ENCODE peak calls at places on chromosomes 12 and 14, in six cellular contexts. One of them, this sample, is unnamed.
A peak's percentile ranks its signal among the peaks of the same experiment; 100 is the strongest.

GRCh38 chr14:33568935-33569579 is 381.8 kb downstream of the EGLN3 start:
- DNase-seq in hepatocyte: no peak
- DNase-seq in PC-3: peak; percentile 56
- DNase-seq in PC-9: no peak
- DNase-seq in GM23248: peak; percentile 18
- DNase-seq in GM23338: no peak
- DNase-seq in this sample: peak; percentile 48

GRCh38 chr12:59736786-59737185 is 141.0 kb downstream of the SLC16A7 start:
- DNase-seq in PC-3: peak; percentile 81
- DNase-seq in hepatocyte: peak; percentile 35
- DNase-seq in GM23338: no peak
- DNase-seq in GM23248: peak; percentile 90
- DNase-seq in PC-9: peak; percentile 19
- DNase-seq in this sample: no peak

GRCh38 chr14:91545946-91546716 is 36.0 kb upstream of the PPP4R3A start:
- DNase-seq in GM23248: no peak
- DNase-seq in hepatocyte: no peak
- DNase-seq in PC-3: peak; percentile 69
- DNase-seq in GM23338: peak; percentile 5
- DNase-seq in PC-9: no peak
- DNase-seq in this sample: no peak

GRCh38 chr12:52119398-52120254 is 40.1 kb downstream of the SMIM41 start:
- DNase-seq in PC-3: peak; percentile 67
- DNase-seq in GM23338: peak; percentile 95
- DNase-seq in hepatocyte: peak; percentile 83
- DNase-seq in PC-9: peak; percentile 29
- DNase-seq in GM23248: peak; percentile 40
- DNase-seq in this sample: peak; percentile 93

GRCh38 chr14:102351023-102351422 is 11.7 kb downstream of the CINP start:
- DNase-seq in PC-3: no peak
- DNase-seq in PC-9: no peak
- DNase-seq in GM23338: no peak
- DNase-seq in hepatocyte: no peak
- DNase-seq in GM23248: no peak
- DNase-seq in this sample: no peak

GRCh38 chr12:60535363-60535762 is 939.5 kb downstream of the SLC16A7 start:
- DNase-seq in GM23248: peak; percentile 11
- DNase-seq in hepatocyte: no peak
- DNase-seq in PC-9: no peak
- DNase-seq in GM23338: no peak
- DNase-seq in PC-3: no peak
- DNase-seq in this sample: no peak

GRCh38 chr12:108613548-108613947 is 15.7 kb upstream of the TMEM119 start:
- DNase-seq in GM23338: no peak
- DNase-seq in hepatocyte: no peak
- DNase-seq in PC-3: no peak
- DNase-seq in GM23248: no peak
- DNase-seq in PC-9: no peak
- DNase-seq in this sample: no peak

GRCh38 chr14:68416156-68416555 is 376.7 kb downstream of the ZFP36L1 start:
- DNase-seq in PC-3: no peak
- DNase-seq in PC-9: no peak
- DNase-seq in GM23338: no peak
- DNase-seq in GM23248: no peak
- DNase-seq in hepatocyte: no peak
- DNase-seq in this sample: no peak

GRCh38 chr12:54371328-54372112 is 7.2 kb upstream of the GPR84 start:
- DNase-seq in PC-3: no peak
- DNase-seq in GM23248: no peak
- DNase-seq in hepatocyte: no peak
- DNase-seq in PC-9: no peak
- DNase-seq in GM23338: no peak
- DNase-seq in this sample: no peak

GRCh38 chr14:46051801-46052200 is 599.8 kb downstream of the RPL10L start:
- DNase-seq in GM23338: no peak
- DNase-seq in PC-3: peak; percentile 41
- DNase-seq in hepatocyte: no peak
- DNase-seq in PC-9: no peak
- DNase-seq in GM23248: peak; percentile 0
- DNase-seq in this sample: no peak

GRCh38 chr14:93042968-93043940 is 72.5 kb downstream of the ITPK1 start:
- DNase-seq in hepatocyte: peak; percentile 90
- DNase-seq in GM23248: peak; percentile 92
- DNase-seq in PC-3: peak; percentile 98
- DNase-seq in GM23338: no peak
- DNase-seq in PC-9: peak; percentile 91
- DNase-seq in this sample: no peak

GRCh38 chr12:14952295-14952995 is 9.0 kb downstream of the ARHGDIB start:
- DNase-seq in PC-3: peak; percentile 90
- DNase-seq in hepatocyte: peak; percentile 79
- DNase-seq in PC-9: peak; percentile 64
- DNase-seq in GM23338: no peak
- DNase-seq in GM23248: peak; percentile 98
- DNase-seq in this sample: peak; percentile 76

GRCh38 chr12:54549774-54550451 is 512 bp downstream of the PDE1B start:
- DNase-seq in PC-9: no peak
- DNase-seq in hepatocyte: no peak
- DNase-seq in PC-3: no peak
- DNase-seq in GM23248: peak; percentile 54
- DNase-seq in GM23338: peak; percentile 72
- DNase-seq in this sample: no peak

GRCh38 chr14:71970272-71970671 is 38.0 kb downstream of the RGS6 start:
- DNase-seq in GM23338: no peak
- DNase-seq in PC-9: no peak
- DNase-seq in GM23248: no peak
- DNase-seq in PC-3: no peak
- DNase-seq in hepatocyte: no peak
- DNase-seq in this sample: no peak

GRCh38 chr12:690466-690865 is 27.2 kb upstream of the NINJ2 start:
- DNase-seq in hepatocyte: no peak
- DNase-seq in PC-3: no peak
- DNase-seq in GM23338: peak; percentile 55
- DNase-seq in PC-9: no peak
- DNase-seq in GM23248: no peak
- DNase-seq in this sample: no peak

GRCh38 chr12:41361791-41362190 is 173.7 kb downstream of the PDZRN4 start:
- DNase-seq in GM23338: no peak
- DNase-seq in PC-3: no peak
- DNase-seq in GM23248: no peak
- DNase-seq in hepatocyte: no peak
- DNase-seq in PC-9: no peak
- DNase-seq in this sample: no peak

GRCh38 chr14:29529418-29529817 is 398.2 kb downstream of the PRKD1 start:
- DNase-seq in PC-9: no peak
- DNase-seq in GM23248: peak; percentile 51
- DNase-seq in hepatocyte: peak; percentile 4
- DNase-seq in GM23338: peak; percentile 79
- DNase-seq in PC-3: peak; percentile 20
- DNase-seq in this sample: no peak

GRCh38 chr12:51839310-51839943 is 9.1 kb downstream of the FIGNL2 start:
- DNase-seq in PC-3: no peak
- DNase-seq in GM23248: no peak
- DNase-seq in hepatocyte: no peak
- DNase-seq in GM23338: peak; percentile 22
- DNase-seq in PC-9: no peak
- DNase-seq in this sample: no peak

GRCh38 chr12:58765076-58765475 is 155.2 kb downstream of the LRIG3 start:
- DNase-seq in GM23338: no peak
- DNase-seq in GM23248: no peak
- DNase-seq in hepatocyte: no peak
- DNase-seq in PC-3: no peak
- DNase-seq in PC-9: no peak
- DNase-seq in this sample: no peak

GRCh38 chr12:48961801-48962200 is 4.5 kb upstream of the ARF3 start:
- DNase-seq in PC-3: peak; percentile 58
- DNase-seq in hepatocyte: no peak
- DNase-seq in PC-9: no peak
- DNase-seq in GM23248: peak; percentile 48
- DNase-seq in GM23338: no peak
- DNase-seq in this sample: no peak

GRCh38 chr14:53628747-53629146 is 327.9 kb downstream of the BMP4 start:
- DNase-seq in GM23248: no peak
- DNase-seq in PC-3: no peak
- DNase-seq in hepatocyte: no peak
- DNase-seq in PC-9: no peak
- DNase-seq in GM23338: no peak
- DNase-seq in this sample: no peak

GRCh38 chr14:54343276-54344121 is 53.3 kb upstream of the CDKN3 start:
- DNase-seq in PC-3: peak; percentile 78
- DNase-seq in GM23338: no peak
- DNase-seq in hepatocyte: no peak
- DNase-seq in PC-9: peak; percentile 23
- DNase-seq in GM23248: no peak
- DNase-seq in this sample: no peak

GRCh38 chr12:43131304-43131703 is 420.7 kb downstream of the ADAMTS20 start:
- DNase-seq in GM23248: no peak
- DNase-seq in hepatocyte: no peak
- DNase-seq in GM23338: peak; percentile 57
- DNase-seq in PC-9: no peak
- DNase-seq in PC-3: no peak
- DNase-seq in this sample: no peak

GRCh38 chr12:108150436-108150835 is 21.3 kb downstream of the WSCD2 start:
- DNase-seq in hepatocyte: no peak
- DNase-seq in GM23338: no peak
- DNase-seq in PC-3: no peak
- DNase-seq in GM23248: no peak
- DNase-seq in PC-9: no peak
- DNase-seq in this sample: no peak

GRCh38 chr12:49138587-49138986 is 7.4 kb upstream of the TUBA1B start:
- DNase-seq in GM23338: no peak
- DNase-seq in GM23248: no peak
- DNase-seq in hepatocyte: no peak
- DNase-seq in PC-9: no peak
- DNase-seq in PC-3: no peak
- DNase-seq in this sample: no peak

GRCh38 chr12:53052419-53053222 is 2.8 kb downstream of the TNS2 start:
- DNase-seq in GM23248: peak; percentile 90
- DNase-seq in PC-9: peak; percentile 54
- DNase-seq in hepatocyte: peak; percentile 65
- DNase-seq in GM23338: no peak
- DNase-seq in PC-3: peak; percentile 72
- DNase-seq in this sample: no peak

GRCh38 chr14:63752449-63753169 is 24.7 kb upstream of the SGPP1 start:
- DNase-seq in hepatocyte: peak; percentile 20
- DNase-seq in PC-3: peak; percentile 96
- DNase-seq in PC-9: peak; percentile 68
- DNase-seq in GM23248: peak; percentile 7
- DNase-seq in GM23338: no peak
- DNase-seq in this sample: no peak

GRCh38 chr14:106605548-106606448 is 1079.4 kb downstream of the TMEM121 start:
- DNase-seq in GM23248: no peak
- DNase-seq in GM23338: no peak
- DNase-seq in PC-9: peak; percentile 5
- DNase-seq in PC-3: no peak
- DNase-seq in hepatocyte: no peak
- DNase-seq in this sample: peak; percentile 92

GRCh38 chr12:31306871-31307270 is 19.1 kb downstream of the SINHCAF start:
- DNase-seq in GM23248: no peak
- DNase-seq in PC-3: no peak
- DNase-seq in GM23338: no peak
- DNase-seq in hepatocyte: no peak
- DNase-seq in PC-9: no peak
- DNase-seq in this sample: no peak
- H4K20me1 ChIP-seq in GM23248: no peaks in the 10 kb centered on the region
- H4K20me1 ChIP-seq in PC-3: peaks cover 44% of the 10 kb centered on the region
- H4K20me1 ChIP-seq in GM23338: peaks cover 98% of the 10 kb centered on the region
- H4K20me1 ChIP-seq in hepatocyte: peaks cover 9% of the 10 kb centered on the region
- H4K20me1 ChIP-seq in PC-9: peaks cover 88% of the 10 kb centered on the region
- H4K20me1 ChIP-seq in this sample: peaks cover 71% of the 10 kb centered on the region

DNA sequence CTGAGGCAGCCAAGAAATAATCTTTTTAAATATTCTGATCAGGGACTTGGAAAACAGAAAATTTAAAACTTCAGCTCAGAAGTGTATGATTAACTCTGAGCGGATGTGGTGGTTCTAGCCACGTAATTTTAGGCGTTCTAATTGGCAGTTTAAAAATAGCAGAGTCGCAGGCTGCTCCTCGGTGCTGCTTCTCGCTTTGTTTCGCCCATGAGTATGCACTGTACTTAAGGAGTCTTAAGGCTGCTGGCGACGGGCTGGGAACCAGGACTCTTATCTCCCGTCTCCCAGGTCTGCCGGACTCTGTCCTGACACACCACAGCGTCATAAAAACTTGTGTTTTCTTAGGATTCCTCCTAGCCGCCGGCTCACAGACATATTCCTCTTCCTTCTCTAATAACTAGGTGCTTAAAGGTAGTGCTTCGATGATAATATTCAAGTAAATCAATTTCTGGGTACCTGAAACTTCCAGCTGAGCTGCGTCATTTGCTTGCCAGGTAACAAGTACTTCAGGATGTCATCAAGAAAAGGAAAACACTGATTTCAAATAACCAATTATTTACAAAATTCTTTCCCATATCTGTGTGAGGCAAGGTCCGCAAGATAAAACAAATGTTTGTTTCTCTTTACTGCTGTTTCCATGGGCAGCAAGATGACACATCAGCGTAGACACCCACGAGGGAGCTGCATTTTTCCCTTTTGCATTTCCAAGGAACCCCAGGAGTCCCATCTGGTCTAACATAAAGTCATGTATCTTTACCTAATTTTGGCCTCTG is 113.2 kb upstream of the PELI2 start:
- DNase-seq in GM23338: peak; percentile 65
- DNase-seq in PC-3: no peak
- DNase-seq in PC-9: peak; percentile 12
- DNase-seq in GM23248: peak; percentile 92
- DNase-seq in hepatocyte: peak; percentile 85
- DNase-seq in this sample: peak; percentile 52
- H2AFZ ChIP-seq in GM23338: peak overlapping the region; percentile 52
- H2AFZ ChIP-seq in PC-3: no peak overlapping the region
- H2AFZ ChIP-seq in PC-9: no peak overlapping the region
- H2AFZ ChIP-seq in GM23248: peak overlapping the region; percentile 69
- H2AFZ ChIP-seq in hepatocyte: peak overlapping the region; percentile 1
- H2AFZ ChIP-seq in this sample: no peak overlapping the region

GRCh38 chr12:2212537-2212936 is 159.8 kb downstream of the CACNA1C start:
- DNase-seq in hepatocyte: no peak
- DNase-seq in PC-3: peak; percentile 3
- DNase-seq in PC-9: no peak
- DNase-seq in GM23248: no peak
- DNase-seq in GM23338: no peak
- DNase-seq in this sample: no peak
- H3K9me2 ChIP-seq in hepatocyte: no peaks in the 10 kb centered on the region
- H3K9me2 ChIP-seq in PC-3: no peaks in the 10 kb centered on the region
- H3K9me2 ChIP-seq in PC-9: no peaks in the 10 kb centered on the region
- H3K9me2 ChIP-seq in GM23248: no peaks in the 10 kb centered on the region
- H3K9me2 ChIP-seq in GM23338: no peaks in the 10 kb centered on the region
- H3K9me2 ChIP-seq in this sample: no peaks in the 10 kb centered on the region

DNA sequence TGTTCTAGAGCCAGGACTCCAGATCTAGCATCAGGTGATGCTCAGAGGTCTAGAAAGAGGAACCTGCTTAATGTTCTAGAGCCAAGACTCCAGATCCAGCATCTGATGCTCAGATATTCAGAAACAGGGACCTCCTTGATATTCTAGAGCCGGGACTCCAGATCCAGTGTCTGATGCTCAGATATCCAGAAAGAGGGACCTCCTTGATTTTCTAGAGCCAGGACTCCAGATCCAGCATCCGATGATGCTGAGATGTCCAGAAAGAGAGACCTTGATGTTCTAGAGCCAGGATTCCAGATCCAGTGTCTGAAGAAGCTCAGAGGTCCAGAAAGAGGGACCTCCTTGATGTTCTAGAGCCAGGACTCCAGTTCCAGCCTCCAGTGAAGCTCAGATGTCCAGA is 36.9 kb downstream of the MEG3 start:
- DNase-seq in GM23248: no peak
- DNase-seq in PC-9: no peak
- DNase-seq in hepatocyte: no peak
- DNase-seq in PC-3: no peak
- DNase-seq in GM23338: no peak
- DNase-seq in this sample: no peak
- H4K20me1 ChIP-seq in GM23248: peaks cover 9% of the 10 kb centered on the region
- H4K20me1 ChIP-seq in PC-9: no peaks in the 10 kb centered on the region
- H4K20me1 ChIP-seq in hepatocyte: no peaks in the 10 kb centered on the region
- H4K20me1 ChIP-seq in PC-3: no peaks in the 10 kb centered on the region
- H4K20me1 ChIP-seq in GM23338: no peaks in the 10 kb centered on the region
- H4K20me1 ChIP-seq in this sample: no peaks in the 10 kb centered on the region

This sample was measured in Karpas-422.